ENCODE peak calls at places on chromosome 10, in eight cellular contexts. X is effector memory CD4-positive, alpha-beta T cell; S is Peyer's patch; R is uterus; C is spleen; Q is SJSA1; P is left ventricle myocardium inferior; I is adipocyte. D is an unnamed sample. For H3K9me3, the result is how much of the 10 kb centered on the place peaks cover.

GRCh38 chr10:106043833-106044232 is 1120.7 kb downstream of the SORCS1 start:
- DNase-seq in I (no peak), P (no peak), C (no peak), S (no peak), Q (no peak), R (no peak), X (no peak), D (no peak)

GRCh38 chr10:34967411-34967880 is 122.7 kb downstream of the CUL2 start:
- DNase-seq in X (no peak), R (peak), C (no peak), S (no peak), I (no peak), P (peak), Q (no peak), D (no peak)

GRCh38 chr10:13816195-13816926 is 229.6 kb downstream of the PRPF18 start:
- DNase-seq in S (no peak), P (peak), I (peak), X (no peak), Q (peak), C (no peak), R (peak), D (no peak)

GRCh38 chr10:3693031-3693714 is 91.8 kb downstream of the KLF6 start:
- DNase-seq in Q (no peak), C (no peak), S (no peak), R (no peak), I (no peak), P (no peak), X (no peak), D (no peak)

GRCh38 chr10:68043030-68043429 is 32.1 kb downstream of the HERC4 start:
- DNase-seq in X (no peak), P (no peak), C (no peak), R (no peak), S (no peak), Q (no peak), I (peak), D (no peak)

GRCh38 chr10:70931168-70931805 is 42.9 kb upstream of the PCBD1 start:
- DNase-seq in I (peak), C (no peak), S (no peak), P (no peak), Q (no peak), R (peak), X (no peak), D (no peak)

GRCh38 chr10:69466689-69467088 is 15.4 kb downstream of the TSPAN15 start:
- DNase-seq in Q (no peak), X (no peak), P (no peak), R (no peak), I (no peak), S (no peak), C (peak), D (no peak)

GRCh38 chr10:76285012-76285411 is 853.6 kb downstream of the LRMDA start:
- DNase-seq in Q (no peak), I (peak), P (no peak), C (no peak), X (no peak), S (no peak), R (no peak), D (no peak)

GRCh38 chr10:100265821-100266485 is 1.5 kb downstream of the CWF19L1 start:
- DNase-seq in P (no peak), S (no peak), I (peak), X (no peak), Q (no peak), C (no peak), R (no peak), D (no peak)

GRCh38 chr10:59337254-59337653 is 25.1 kb downstream of the FAM13C start:
- DNase-seq in X (no peak), P (no peak), S (no peak), R (no peak), I (peak), Q (no peak), C (no peak), D (no peak)

GRCh38 chr10:132503581-132504421 is 33.8 kb upstream of the INPP5A start:
- DNase-seq in R (no peak), Q (no peak), S (peak), P (peak), C (peak), I (no peak), X (no peak), D (no peak)

GRCh38 chr10:126458453-126458852 is 70.2 kb upstream of the ADAM12 start:
- DNase-seq in R (no peak), S (no peak), C (no peak), I (peak), Q (no peak), X (no peak), P (no peak), D (no peak)

GRCh38 chr10:71920540-71921318 is 43.5 kb upstream of the CHST3 start:
- DNase-seq in C (no peak), X (no peak), R (peak), Q (peak), S (peak), I (peak), P (no peak), D (no peak)

GRCh38 chr10:77812741-77813140 is 113.8 kb downstream of the DLG5 start:
- DNase-seq in P (no peak), R (no peak), X (no peak), S (no peak), Q (no peak), I (no peak), C (no peak), D (no peak)

GRCh38 chr10:23723796-23724195 is 284.9 kb downstream of the OTUD1 start:
- DNase-seq in I (no peak), P (no peak), R (no peak), X (no peak), Q (no peak), S (no peak), C (no peak), D (no peak)

GRCh38 chr10:74206727-74207126 is 55.7 kb downstream of the ADK start:
- DNase-seq in S (no peak), P (no peak), X (no peak), C (no peak), R (no peak), I (no peak), Q (no peak), D (no peak)

DNA sequence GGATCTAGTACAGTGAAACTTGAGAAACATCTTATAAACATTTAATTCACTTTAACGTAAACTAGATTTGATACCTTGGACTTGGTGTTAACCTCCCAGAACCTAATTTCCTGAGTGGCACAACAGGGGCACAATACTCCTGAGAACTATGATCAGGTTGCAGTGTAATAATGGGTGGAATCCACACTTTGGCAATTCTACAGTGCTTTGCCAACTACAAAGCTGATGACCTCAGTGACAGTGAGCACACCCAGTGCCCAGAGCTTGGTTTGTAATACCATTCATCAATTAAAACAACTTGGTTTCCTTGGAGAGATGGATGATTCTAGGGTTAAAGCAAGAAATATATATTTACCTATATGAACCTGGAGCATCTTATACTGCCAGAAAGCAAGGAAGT is 379.2 kb downstream of the NRG3 start:
- DNase-seq in C (no peak), I (no peak), X (no peak), S (no peak), Q (no peak), P (no peak), R (no peak), D (no peak)
- H3K9me3 ChIP-seq in C (under half), I (under half), X (under half), S (under half), Q (under half), P (under half), R (under half), D (under half)

GRCh38 chr10:123399276-123399839 is 245.2 kb downstream of the BUB3 start:
- DNase-seq in P (no peak), X (no peak), R (no peak), C (no peak), Q (no peak), S (no peak), I (no peak), D (no peak)
- H3K9me3 ChIP-seq in P (under half), X (under half), R (under half), C (under half), Q (under half), S (under half), I (under half), D (under half)

DNA sequence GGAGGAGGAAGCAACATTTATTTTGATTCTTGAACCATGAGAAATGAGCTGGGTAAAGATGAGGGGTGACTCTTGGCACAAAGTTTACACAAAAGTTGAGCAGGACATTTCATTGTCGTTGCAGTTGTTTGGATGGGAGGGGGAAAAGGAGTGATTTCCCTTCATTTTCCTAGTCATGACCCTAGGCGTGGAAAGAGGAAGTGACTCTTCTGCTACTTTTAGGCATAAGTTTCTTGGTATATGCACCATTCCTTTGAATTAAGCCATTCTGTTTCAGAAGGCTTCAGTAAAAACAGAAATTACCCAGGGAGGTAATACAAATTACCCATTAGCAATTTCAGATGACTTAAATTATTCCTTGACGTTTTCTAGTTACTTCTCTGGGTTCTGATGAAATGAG is 113.9 kb upstream of the FAM171A1 start:
- DNase-seq in X (no peak), I (no peak), R (no peak), C (no peak), P (no peak), S (no peak), Q (no peak), D (no peak)
- H3K9me3 ChIP-seq in X (under half), I (under half), R (under half), C (under half), P (under half), S (under half), Q (under half), D (under half)

DNA sequence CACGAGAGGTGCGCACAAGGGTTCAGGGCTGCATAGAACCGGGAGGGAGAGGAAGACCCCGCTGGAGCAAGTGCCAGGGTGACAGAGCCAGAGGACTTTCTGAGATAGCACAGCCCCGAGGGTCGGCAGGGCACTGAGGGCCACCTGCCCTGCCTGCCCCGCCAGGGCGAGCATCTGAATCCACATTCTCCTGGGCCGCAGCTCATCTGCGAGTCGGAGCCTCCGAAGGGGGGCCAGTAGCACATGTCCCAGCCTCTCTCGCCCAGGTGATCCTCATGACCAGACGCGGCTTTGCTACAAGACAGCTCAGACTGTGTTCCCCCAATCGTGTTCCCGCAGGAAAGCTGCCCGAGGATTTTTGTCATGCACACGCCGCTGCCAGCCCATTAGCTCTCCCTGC is 71.2 kb downstream of the ADARB2 start:
- DNase-seq in I (no peak), P (no peak), R (no peak), S (no peak), C (peak), X (no peak), Q (no peak), D (no peak)
- H3K9me3 ChIP-seq in I (under half), P (under half), R (under half), S (under half), C (under half), X (under half), Q (under half), D (under half)

GRCh38 chr10:131439705-131440104 is 128.2 kb upstream of the TCERG1L start:
- DNase-seq in C (no peak), P (no peak), S (no peak), X (no peak), Q (no peak), R (no peak), I (no peak), D (no peak)
- H3K9me3 ChIP-seq in C (under half), P (under half), S (under half), X (under half), Q (under half), R (under half), I (under half), D (under half)

DNA sequence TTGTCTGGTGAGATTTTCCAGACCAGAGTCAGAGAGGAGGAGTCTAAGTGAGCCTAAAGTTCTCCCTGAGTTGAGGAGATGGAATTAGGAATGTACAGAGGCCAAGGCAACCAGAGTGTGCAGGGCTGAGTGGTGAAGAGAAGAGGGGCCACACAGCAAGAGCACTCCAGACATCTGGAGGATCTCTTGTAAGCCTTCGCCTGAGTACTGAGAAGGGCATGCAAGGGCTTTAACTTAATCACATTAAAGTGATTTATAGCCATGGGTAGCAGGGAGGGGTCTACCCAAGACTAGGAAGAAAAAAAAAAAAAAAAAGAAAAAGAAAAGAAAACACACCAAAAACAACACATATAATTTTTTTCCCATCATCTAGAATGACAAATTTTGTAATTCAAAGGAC is 1190.4 kb downstream of the GATA3 start:
- DNase-seq in S (no peak), Q (no peak), C (no peak), I (no peak), P (no peak), X (no peak), R (no peak), D (no peak)
- H3K9me3 ChIP-seq in S (under half), Q (under half), C (under half), I (under half), P (under half), X (under half), R (under half), D (under half)

GRCh38 chr10:43645866-43646265 is 2.8 kb downstream of the ZNF32 start:
- DNase-seq in I (no peak), Q (no peak), C (no peak), X (no peak), S (no peak), R (no peak), P (no peak), D (no peak)
- H3K9me3 ChIP-seq in I (half or more), Q (under half), C (under half), X (under half), S (under half), R (half or more), P (half or more), D (under half)